ENCODE peak calls at places on chromosomes 16 and 17, in five cellular contexts. One of them, this sample, is unnamed.

GRCh38 chr16:2090819-2091721 is 43.3 kb downstream of the TSC2 start:
- DNase-seq in upper lobe of right lung: peak
- DNase-seq in endothelial cell of umbilical vein: peak
- DNase-seq in prostate gland: peak
- DNase-seq in epithelial cell of proximal tubule: no peak
- DNase-seq in this sample: no peak

GRCh38 chr17:82195675-82196258 is 16.9 kb downstream of the CCDC57 start:
- DNase-seq in epithelial cell of proximal tubule: no peak
- DNase-seq in upper lobe of right lung: no peak
- DNase-seq in prostate gland: no peak
- DNase-seq in endothelial cell of umbilical vein: no peak
- DNase-seq in this sample: peak

GRCh38 chr17:73613947-73614655 is 30.1 kb downstream of the SDK2 start:
- DNase-seq in epithelial cell of proximal tubule: no peak
- DNase-seq in upper lobe of right lung: no peak
- DNase-seq in endothelial cell of umbilical vein: no peak
- DNase-seq in prostate gland: no peak
- DNase-seq in this sample: no peak

GRCh38 chr17:2709173-2709661 is 2.3 kb downstream of the CLUH start:
- DNase-seq in endothelial cell of umbilical vein: no peak
- DNase-seq in upper lobe of right lung: peak
- DNase-seq in epithelial cell of proximal tubule: no peak
- DNase-seq in prostate gland: peak
- DNase-seq in this sample: peak

GRCh38 chr16:88116121-88116900 is 165.1 kb downstream of the BANP start:
- DNase-seq in upper lobe of right lung: no peak
- DNase-seq in prostate gland: no peak
- DNase-seq in endothelial cell of umbilical vein: no peak
- DNase-seq in epithelial cell of proximal tubule: peak
- DNase-seq in this sample: peak

GRCh38 chr17:38550661-38551060 is 55.1 kb downstream of the SRCIN1 start:
- DNase-seq in prostate gland: peak
- DNase-seq in endothelial cell of umbilical vein: no peak
- DNase-seq in epithelial cell of proximal tubule: no peak
- DNase-seq in upper lobe of right lung: no peak
- DNase-seq in this sample: peak

GRCh38 chr16:57041182-57042156 is 50.9 kb upstream of the CPNE2 start:
- DNase-seq in epithelial cell of proximal tubule: no peak
- DNase-seq in prostate gland: no peak
- DNase-seq in upper lobe of right lung: no peak
- DNase-seq in endothelial cell of umbilical vein: no peak
- DNase-seq in this sample: no peak

GRCh38 chr17:64174686-64175456 is 44.9 kb upstream of the ERN1 start:
- DNase-seq in endothelial cell of umbilical vein: peak
- DNase-seq in epithelial cell of proximal tubule: peak
- DNase-seq in upper lobe of right lung: peak
- DNase-seq in prostate gland: no peak
- DNase-seq in this sample: peak

GRCh38 chr17:58517378-58517927 is 3.0 kb upstream of the MTMR4 start:
- DNase-seq in upper lobe of right lung: no peak
- DNase-seq in prostate gland: no peak
- DNase-seq in endothelial cell of umbilical vein: no peak
- DNase-seq in epithelial cell of proximal tubule: no peak
- DNase-seq in this sample: no peak

GRCh38 chr16:379183-379960 is 2.4 kb downstream of the PGAP6 start:
- DNase-seq in epithelial cell of proximal tubule: no peak
- DNase-seq in endothelial cell of umbilical vein: no peak
- DNase-seq in prostate gland: peak
- DNase-seq in upper lobe of right lung: peak
- DNase-seq in this sample: no peak

GRCh38 chr16:29807426-29808218 is 1.3 kb downstream of the MAZ start:
- DNase-seq in endothelial cell of umbilical vein: peak
- DNase-seq in prostate gland: peak
- DNase-seq in upper lobe of right lung: peak
- DNase-seq in epithelial cell of proximal tubule: no peak
- DNase-seq in this sample: peak

GRCh38 chr16:29806641-29807425 is 504 bp downstream of the MAZ start:
- DNase-seq in prostate gland: peak
- DNase-seq in epithelial cell of proximal tubule: no peak
- DNase-seq in endothelial cell of umbilical vein: peak
- DNase-seq in upper lobe of right lung: peak
- DNase-seq in this sample: no peak

GRCh38 chr16:29809031-29809747 is 2.8 kb upstream of the PRRT2 start:
- DNase-seq in epithelial cell of proximal tubule: no peak
- DNase-seq in prostate gland: no peak
- DNase-seq in upper lobe of right lung: peak
- DNase-seq in endothelial cell of umbilical vein: no peak
- DNase-seq in this sample: no peak

GRCh38 chr16:29809850-29810698 is 1.9 kb upstream of the PRRT2 start:
- DNase-seq in epithelial cell of proximal tubule: no peak
- DNase-seq in endothelial cell of umbilical vein: no peak
- DNase-seq in prostate gland: no peak
- DNase-seq in upper lobe of right lung: peak
- DNase-seq in this sample: peak

GRCh38 chr16:29808219-29808900 is 2.0 kb downstream of the MAZ start:
- DNase-seq in epithelial cell of proximal tubule: no peak
- DNase-seq in prostate gland: no peak
- DNase-seq in endothelial cell of umbilical vein: no peak
- DNase-seq in upper lobe of right lung: peak
- DNase-seq in this sample: no peak
- H3K4me3 ChIP-seq in epithelial cell of proximal tubule: peak
- H3K4me3 ChIP-seq in prostate gland: peak
- H3K4me3 ChIP-seq in endothelial cell of umbilical vein: peak
- H3K4me3 ChIP-seq in upper lobe of right lung: peak
- H3K4me3 ChIP-seq in this sample: peak

GRCh38 chr16:84605339-84605848 is 12.5 kb downstream of the COTL1 start:
- DNase-seq in endothelial cell of umbilical vein: no peak
- DNase-seq in upper lobe of right lung: no peak
- DNase-seq in prostate gland: no peak
- DNase-seq in epithelial cell of proximal tubule: no peak
- DNase-seq in this sample: peak

GRCh38 chr16:84608281-84608680 is 9.6 kb downstream of the COTL1 start:
- DNase-seq in endothelial cell of umbilical vein: no peak
- DNase-seq in epithelial cell of proximal tubule: no peak
- DNase-seq in prostate gland: no peak
- DNase-seq in upper lobe of right lung: no peak
- DNase-seq in this sample: no peak

GRCh38 chr16:84606081-84606875 is 11.6 kb downstream of the COTL1 start:
- DNase-seq in epithelial cell of proximal tubule: no peak
- DNase-seq in upper lobe of right lung: no peak
- DNase-seq in endothelial cell of umbilical vein: no peak
- DNase-seq in prostate gland: no peak
- DNase-seq in this sample: no peak

GRCh38 chr16:84607061-84607460 is 10.8 kb downstream of the COTL1 start:
- DNase-seq in upper lobe of right lung: no peak
- DNase-seq in prostate gland: no peak
- DNase-seq in endothelial cell of umbilical vein: no peak
- DNase-seq in epithelial cell of proximal tubule: no peak
- DNase-seq in this sample: no peak

GRCh38 chr16:84607694-84608093 is 10.2 kb downstream of the COTL1 start:
- DNase-seq in endothelial cell of umbilical vein: no peak
- DNase-seq in prostate gland: no peak
- DNase-seq in epithelial cell of proximal tubule: no peak
- DNase-seq in upper lobe of right lung: no peak
- DNase-seq in this sample: no peak
- TF ChIP-seq CTCF in endothelial cell of umbilical vein: no peak
- TF ChIP-seq CTCF in prostate gland: no peak
- TF ChIP-seq CTCF in epithelial cell of proximal tubule: no peak
- TF ChIP-seq CTCF in upper lobe of right lung: no peak
- TF ChIP-seq CTCF in this sample: no peak

DNA sequence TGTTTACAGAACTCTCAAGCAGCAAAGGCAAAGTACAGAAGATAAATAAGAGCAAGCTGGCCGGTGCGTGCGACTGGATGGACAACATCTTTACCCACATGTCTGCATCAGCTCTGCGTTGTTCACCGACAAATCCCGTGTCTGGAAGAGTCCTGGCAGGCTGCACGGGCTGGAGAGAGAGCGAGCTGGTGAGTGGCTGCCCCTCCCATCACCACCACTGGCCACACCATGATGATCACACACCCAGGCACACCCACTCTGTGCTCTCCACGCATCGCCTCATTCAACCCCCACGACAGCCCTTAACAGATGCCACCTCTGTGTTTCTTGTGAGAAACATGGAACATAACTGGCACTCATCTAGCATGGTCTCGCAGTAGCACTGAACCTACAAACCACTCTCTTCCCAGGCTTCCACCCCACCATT is 59.2 kb downstream of the ANKRD11 start:
- DNase-seq in upper lobe of right lung: no peak
- DNase-seq in endothelial cell of umbilical vein: no peak
- DNase-seq in epithelial cell of proximal tubule: no peak
- DNase-seq in prostate gland: peak
- DNase-seq in this sample: peak
- H3K4me3 ChIP-seq in upper lobe of right lung: no peak
- H3K4me3 ChIP-seq in endothelial cell of umbilical vein: no peak
- H3K4me3 ChIP-seq in epithelial cell of proximal tubule: no peak
- H3K4me3 ChIP-seq in prostate gland: no peak
- H3K4me3 ChIP-seq in this sample: no peak

GRCh38 chr17:31060814-31061550 is 33.8 kb upstream of the NF1 start:
- DNase-seq in upper lobe of right lung: no peak
- DNase-seq in epithelial cell of proximal tubule: no peak
- DNase-seq in endothelial cell of umbilical vein: no peak
- DNase-seq in prostate gland: no peak
- DNase-seq in this sample: no peak

GRCh38 chr17:31058958-31059357 is 35.8 kb upstream of the NF1 start:
- DNase-seq in epithelial cell of proximal tubule: no peak
- DNase-seq in prostate gland: no peak
- DNase-seq in upper lobe of right lung: no peak
- DNase-seq in endothelial cell of umbilical vein: no peak
- DNase-seq in this sample: no peak

GRCh38 chr17:31064707-31065106 is 30.1 kb upstream of the NF1 start:
- DNase-seq in epithelial cell of proximal tubule: no peak
- DNase-seq in endothelial cell of umbilical vein: no peak
- DNase-seq in upper lobe of right lung: no peak
- DNase-seq in prostate gland: no peak
- DNase-seq in this sample: no peak

DNA sequence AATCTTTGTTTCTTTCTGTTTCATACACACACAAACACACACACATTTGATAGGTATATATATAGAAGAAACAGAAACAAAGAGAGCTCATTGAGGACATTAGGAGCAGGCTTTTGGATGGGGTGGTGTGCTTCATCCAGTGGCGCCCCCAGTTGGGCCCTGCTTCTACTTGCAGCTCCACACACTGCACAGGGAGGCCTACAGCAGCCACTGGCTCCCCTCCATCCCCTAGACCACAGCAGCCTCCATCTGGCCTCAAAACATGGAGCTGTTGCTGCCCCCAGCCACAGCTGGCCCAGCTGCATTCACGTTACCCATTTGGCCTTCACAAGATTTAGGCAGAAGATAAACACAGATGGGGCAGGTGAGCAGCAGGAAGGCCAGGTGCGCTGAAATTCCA is 33.1 kb upstream of the NF1 start:
- DNase-seq in prostate gland: no peak
- DNase-seq in endothelial cell of umbilical vein: no peak
- DNase-seq in epithelial cell of proximal tubule: no peak
- DNase-seq in upper lobe of right lung: no peak
- DNase-seq in this sample: no peak
- TF ChIP-seq CTCF in prostate gland: no peak
- TF ChIP-seq CTCF in endothelial cell of umbilical vein: no peak
- TF ChIP-seq CTCF in epithelial cell of proximal tubule: peak
- TF ChIP-seq CTCF in upper lobe of right lung: no peak
- TF ChIP-seq CTCF in this sample: no peak

GRCh38 chr17:60082946-60083471 is 4.3 kb upstream of the HEATR6 start:
- DNase-seq in upper lobe of right lung: no peak
- DNase-seq in epithelial cell of proximal tubule: no peak
- DNase-seq in prostate gland: no peak
- DNase-seq in endothelial cell of umbilical vein: no peak
- DNase-seq in this sample: no peak

GRCh38 chr17:60089097-60089844 is 10.6 kb upstream of the HEATR6 start:
- DNase-seq in epithelial cell of proximal tubule: no peak
- DNase-seq in upper lobe of right lung: no peak
- DNase-seq in endothelial cell of umbilical vein: no peak
- DNase-seq in prostate gland: peak
- DNase-seq in this sample: no peak

GRCh38 chr17:60090412-60090811 is 11.7 kb upstream of the HEATR6 start:
- DNase-seq in upper lobe of right lung: no peak
- DNase-seq in endothelial cell of umbilical vein: no peak
- DNase-seq in prostate gland: peak
- DNase-seq in epithelial cell of proximal tubule: no peak
- DNase-seq in this sample: no peak

GRCh38 chr17:60087882-60088669 is 9.4 kb upstream of the HEATR6 start:
- DNase-seq in prostate gland: no peak
- DNase-seq in endothelial cell of umbilical vein: no peak
- DNase-seq in upper lobe of right lung: no peak
- DNase-seq in epithelial cell of proximal tubule: no peak
- DNase-seq in this sample: peak

DNA sequence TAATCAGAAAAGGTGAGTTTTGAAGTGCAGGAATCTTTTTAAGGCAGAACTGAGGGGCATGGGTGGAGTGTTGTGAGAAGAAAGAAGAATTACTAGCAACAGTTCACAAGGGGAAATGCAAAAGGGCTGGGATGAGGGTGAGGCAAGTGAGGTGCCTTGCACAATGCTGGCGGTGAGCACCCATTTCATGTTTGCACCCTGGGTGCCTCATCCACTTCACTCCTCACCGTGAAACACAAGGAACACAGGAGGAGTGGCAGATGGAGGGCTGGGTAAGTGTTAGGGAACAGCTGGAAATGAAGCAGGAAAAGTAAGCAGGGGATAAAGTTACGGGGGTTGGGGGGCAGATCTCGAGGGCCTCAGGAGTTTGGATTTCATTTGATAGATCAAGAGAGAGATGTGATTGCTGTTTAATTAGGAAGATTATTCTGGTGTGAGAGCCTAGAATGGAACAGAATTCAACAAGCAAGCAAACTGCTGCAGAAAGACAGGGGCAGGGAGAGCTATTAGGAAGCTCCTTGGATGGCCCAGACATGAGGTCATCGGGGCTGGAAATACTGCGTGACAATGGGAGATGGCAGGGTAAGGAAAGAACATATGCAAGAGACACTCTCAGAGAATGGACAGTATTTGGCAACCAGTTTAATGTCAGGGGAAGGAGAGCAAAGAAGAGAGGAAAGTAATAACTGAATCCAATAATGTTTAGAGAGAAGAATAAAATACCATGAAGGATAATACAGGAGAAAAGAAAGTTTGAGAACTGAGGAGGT is 8.3 kb upstream of the HEATR6 start:
- DNase-seq in prostate gland: no peak
- DNase-seq in endothelial cell of umbilical vein: no peak
- DNase-seq in epithelial cell of proximal tubule: no peak
- DNase-seq in upper lobe of right lung: peak
- DNase-seq in this sample: peak
- H3K4me3 ChIP-seq in prostate gland: no peak
- H3K4me3 ChIP-seq in endothelial cell of umbilical vein: no peak
- H3K4me3 ChIP-seq in epithelial cell of proximal tubule: no peak
- H3K4me3 ChIP-seq in upper lobe of right lung: no peak
- H3K4me3 ChIP-seq in this sample: peak